ENCODE peak calls at places on chromosomes 13 and 19, in ten cellular contexts. U is dorsolateral prefrontal cortex; Z is bronchial epithelial cell; E is T-helper 1 cell; C is activated CD4-positive, alpha-beta T cell treated with anti-CD3 and anti-CD28 coated beads, Interleukin-2, amount 10 ng/mL, durations not matched to agents 7 days and 5 days; H is Calu3; G is stimulated activated CD8-positive, alpha-beta memory T cell treated with anti-CD3 and anti-CD28 coated beads, Interleukin-4, amount 100 ng/mL, for 24 hours; M is NAMALWA; I is left ventricle myocardium inferior; L is HEK293T. A is an unnamed sample.

GRCh38 chr19:56144396-56144795 is 3.3 kb downstream of the ZNF444 start:
- DNase-seq in U (no peak), Z (no peak), E (no peak), C (no peak), H (no peak), G (no peak), M (no peak), I (no peak), L (no peak), A (no peak)

GRCh38 chr19:46006411-46006810 is 11.1 kb downstream of the CCDC61 start:
- DNase-seq in U (no peak), Z (no peak), E (no peak), C (no peak), H (no peak), G (no peak), M (no peak), I (no peak), L (no peak), A (no peak)

GRCh38 chr13:92103673-92104296 is 705.4 kb downstream of the GPC5 start:
- DNase-seq in U (no peak), Z (no peak), E (no peak), C (no peak), H (no peak), G (no peak), M (no peak), I (no peak), L (peak; percentile 47), A (no peak)

GRCh38 chr19:5434970-5435641 is 20.1 kb upstream of the ZNRF4 start:
- DNase-seq in U (no peak), Z (peak; percentile 91), E (no peak), C (no peak), H (no peak), G (peak; percentile 44), M (no peak), I (no peak), L (no peak), A (no peak)

GRCh38 chr13:106599875-106600797 is 32.2 kb upstream of the ARGLU1 start:
- DNase-seq in U (no peak), Z (no peak), E (no peak), C (no peak), H (no peak), G (no peak), M (no peak), I (no peak), L (no peak), A (no peak)

GRCh38 chr19:1856698-1857603 is 6.4 kb downstream of the KLF16 start:
- DNase-seq in U (no peak), Z (peak; percentile 78), E (no peak), C (no peak), H (peak; percentile 88), G (no peak), M (peak; percentile 83), I (peak; percentile 82), L (no peak), A (peak; percentile 82)

GRCh38 chr13:65593298-65593874 is 1636.8 kb downstream of the PCDH9 start:
- DNase-seq in U (no peak), Z (no peak), E (no peak), C (no peak), H (no peak), G (no peak), M (no peak), I (no peak), L (no peak), A (no peak)

GRCh38 chr19:3304871-3305423 is 61.4 kb upstream of the NFIC start:
- DNase-seq in U (peak; percentile 77), Z (peak; percentile 44), E (peak; percentile 77), C (peak; percentile 81), H (peak; percentile 74), G (peak; percentile 62), M (peak; percentile 85), I (peak; percentile 63), L (peak; percentile 67), A (peak; percentile 74)

GRCh38 chr19:39670998-39671397 is 15.3 kb downstream of the LGALS16 start:
- DNase-seq in U (no peak), Z (no peak), E (no peak), C (no peak), H (no peak), G (no peak), M (no peak), I (no peak), L (no peak), A (no peak)

A was measured in OCI-LY7.